ENCODE peak calls at places on chromosomes 1 and 21, in five cellular contexts. R, K, D, U and C are unnamed samples.

GRCh38 chr21:26550357-26550756 is 22.7 kb downstream of the CYYR1 start:
- DNase-seq in R (peak), K (no peak), D (no peak), U (no peak), C (peak)

GRCh38 chr1:221032616-221033342 is 153.5 kb downstream of the HLX start:
- DNase-seq in R (peak), K (no peak), D (no peak), U (no peak), C (no peak)

GRCh38 chr1:90201467-90202358 is 206.8 kb downstream of the ZNF326 start:
- DNase-seq in R (peak), K (no peak), D (no peak), U (no peak), C (no peak)

GRCh38 chr1:107464827-107465226 is 324.0 kb downstream of the NTNG1 start:
- DNase-seq in R (no peak), K (no peak), D (no peak), U (no peak), C (no peak)

GRCh38 chr1:2496746-2497145 is 20.7 kb downstream of the PLCH2 start:
- DNase-seq in R (no peak), K (no peak), D (no peak), U (no peak), C (no peak)

GRCh38 chr1:59178339-59178744 is 118.6 kb upstream of the FGGY start:
- DNase-seq in R (peak), K (no peak), D (no peak), U (no peak), C (peak)

GRCh38 chr1:245788269-245788668 is 633.5 kb downstream of the KIF26B start:
- DNase-seq in R (peak), K (peak), D (no peak), U (no peak), C (peak)

GRCh38 chr21:45236481-45236880 is 51.2 kb downstream of the POFUT2 start:
- DNase-seq in R (no peak), K (no peak), D (no peak), U (no peak), C (no peak)

GRCh38 chr1:111736548-111737215 is 2.5 kb downstream of the INKA2 start:
- DNase-seq in R (no peak), K (no peak), D (peak), U (no peak), C (peak)

GRCh38 chr1:118184737-118185082 is 318 bp downstream of the SPAG17 start:
- DNase-seq in R (no peak), K (no peak), D (peak), U (no peak), C (no peak)

GRCh38 chr1:12772520-12772919 is 1.0 kb upstream of the PRAMEF12 start:
- DNase-seq in R (no peak), K (no peak), D (no peak), U (no peak), C (no peak)

GRCh38 chr1:67612690-67613322 is 72.2 kb upstream of the GADD45A start:
- DNase-seq in R (peak), K (no peak), D (no peak), U (peak), C (no peak)

GRCh38 chr1:242023805-242024204 is 24.9 kb upstream of the MAP1LC3C start:
- DNase-seq in R (no peak), K (no peak), D (no peak), U (no peak), C (no peak)

GRCh38 chr1:234915923-234916675 is 212.5 kb downstream of the TOMM20 start:
- DNase-seq in R (no peak), K (no peak), D (no peak), U (peak), C (peak)

GRCh38 chr1:196295766-196296165 is 312.5 kb downstream of the KCNT2 start:
- DNase-seq in R (peak), K (peak), D (no peak), U (no peak), C (no peak)

GRCh38 chr1:156026588-156026987 is 5.8 kb upstream of the SSR2 start:
- DNase-seq in R (no peak), K (no peak), D (no peak), U (no peak), C (no peak)

GRCh38 chr1:154972517-154973343 is 1.8 kb upstream of the CKS1B start:
- DNase-seq in R (peak), K (peak), D (no peak), U (peak), C (peak)

GRCh38 chr1:17274186-17275170 is 25.6 kb downstream of the PADI3 start:
- DNase-seq in R (peak), K (peak), D (peak), U (peak), C (no peak)

GRCh38 chr1:31755197-31755611 is 8.9 kb downstream of the ADGRB2 start:
- DNase-seq in R (peak), K (peak), D (no peak), U (no peak), C (peak)

GRCh38 chr1:177756161-177756560 is 213.7 kb downstream of the SEC16B start:
- DNase-seq in R (no peak), K (no peak), D (no peak), U (no peak), C (no peak)